ENCODE peak calls at places on chromosomes 3 and 15, in six cellular contexts. Q is mucosa of descending colon; C is NCI-H1092 treated with DMSO at 0.1 percent for 48 hours; E is islet precursor cell; O is posterior vena cava; S is stimulated activated CD8-positive, alpha-beta memory T cell treated with anti-CD3 and anti-CD28 coated beads, Interleukin-7, amount 100 ng/mL, for 1 hour. T is an unnamed sample.

GRCh38 chr15:45469027-45469426 is 53.5 kb downstream of the SLC30A4 start:
- DNase-seq in O (no peak), C (no peak), E (no peak), Q (no peak), S (no peak), T (no peak)

GRCh38 chr3:55718956-55719355 is 231.8 kb upstream of the WNT5A start:
- DNase-seq in E (no peak), Q (no peak), C (no peak), S (no peak), O (no peak), T (no peak)

GRCh38 chr3:196969001-196969659 is 497 bp upstream of the PIGZ start:
- DNase-seq in C (no peak), O (no peak), Q (no peak), S (peak), E (peak), T (peak)

GRCh38 chr15:63042879-63043340 is 363 bp downstream of the TPM1 start:
- DNase-seq in C (no peak), S (no peak), E (no peak), O (no peak), Q (no peak), T (peak)

GRCh38 chr3:159844383-159844730 is 144.3 kb upstream of the IL12A start:
- DNase-seq in E (no peak), O (no peak), C (no peak), S (no peak), Q (no peak), T (no peak)

GRCh38 chr15:47517737-47518136 is 199.6 kb upstream of the SEMA6D start:
- DNase-seq in C (no peak), E (no peak), O (no peak), Q (no peak), S (no peak), T (no peak)

GRCh38 chr3:157077565-157077991 is 82.4 kb downstream of the CCNL1 start:
- DNase-seq in E (no peak), O (peak), Q (no peak), S (no peak), C (no peak), T (no peak)

GRCh38 chr3:124512881-124513609 is 217.2 kb upstream of the UMPS start:
- DNase-seq in Q (no peak), O (no peak), E (no peak), C (no peak), S (no peak), T (no peak)

GRCh38 chr3:49867871-49868321 is 1.8 kb downstream of the CAMKV start:
- DNase-seq in Q (peak), O (no peak), E (peak), C (no peak), S (no peak), T (no peak)

GRCh38 chr3:9226326-9226725 is 23.1 kb downstream of the SRGAP3 start:
- DNase-seq in E (peak), Q (no peak), O (no peak), S (no peak), C (no peak), T (no peak)

GRCh38 chr15:23642413-23643044 is 5.1 kb downstream of the MAGEL2 start:
- DNase-seq in O (peak), Q (peak), E (peak), S (no peak), C (peak), T (no peak)

GRCh38 chr3:129162729-129163579 is 2.1 kb upstream of the ISY1 start:
- DNase-seq in C (peak), S (no peak), O (no peak), Q (no peak), E (no peak), T (no peak)

T was measured in spleen.